ENCODE peak calls at places on chromosomes 6 and 20, in five cellular contexts. U, W, X, J and T are unnamed samples.

GRCh38 chr6:90256698-90257485 is 39.8 kb downstream of the BACH2 start:
- DNase-seq in U (no peak), J (no peak), W (no peak), X (peak), T (peak)

GRCh38 chr6:4125933-4126864 is 9.2 kb downstream of the ECI2 start:
- DNase-seq in U (no peak), W (no peak), J (no peak), X (peak), T (peak)

GRCh38 chr20:45406260-45407066 is 1.6 kb upstream of the DBNDD2 start:
- DNase-seq in J (peak), W (peak), X (peak), U (peak), T (peak)

GRCh38 chr6:45156075-45156474 is 172.1 kb upstream of the RUNX2 start:
- DNase-seq in X (no peak), U (no peak), J (no peak), W (no peak), T (no peak)

GRCh38 chr6:13453771-13454251 is 33.6 kb downstream of the GFOD1 start:
- DNase-seq in U (no peak), J (peak), X (no peak), W (no peak), T (peak)

GRCh38 chr6:22828179-22829062 is 259.1 kb downstream of the HDGFL1 start:
- DNase-seq in U (peak), X (peak), J (peak), W (no peak), T (peak)

GRCh38 chr6:112253842-112254816 is at the start of gene LAMA4:
- DNase-seq in W (peak), U (no peak), X (peak), J (peak), T (peak)

GRCh38 chr20:4441191-4441590 is 280.5 kb upstream of the PRND start:
- DNase-seq in J (no peak), X (no peak), W (no peak), U (no peak), T (peak)

GRCh38 chr6:13357551-13358075 is 29.3 kb upstream of the TBC1D7 start:
- DNase-seq in J (no peak), W (no peak), U (no peak), X (peak), T (peak)

GRCh38 chr6:13422601-13423247 is 64.7 kb downstream of the GFOD1 start:
- DNase-seq in X (no peak), J (peak), W (no peak), U (no peak), T (peak)

GRCh38 chr6:52724041-52724405 is 39.3 kb downstream of the GSTA2 start:
- DNase-seq in X (peak), U (no peak), J (peak), W (no peak), T (peak)

GRCh38 chr6:146357578-146358340 is 185.9 kb upstream of the RAB32 start:
- DNase-seq in J (no peak), X (peak), U (no peak), W (no peak), T (peak)

GRCh38 chr6:124970763-124971162 is 8.5 kb downstream of the RNF217 start:
- DNase-seq in J (no peak), X (no peak), W (no peak), U (no peak), T (no peak)